ENCODE peak calls at places on chromosomes 2 and 18, in four cellular contexts. One of them, this sample, is unnamed.

GRCh38 chr2:184765048-184765881 is 166.9 kb downstream of the ZNF804A start:
- DNase-seq in fibroblast of lung: no peak
- DNase-seq in mammary epithelial cell: no peak
- DNase-seq in upper lobe of right lung: no peak
- DNase-seq in this sample: no peak

GRCh38 chr2:81266106-81266505 is 961.6 kb upstream of the LRRTM1 start:
- DNase-seq in fibroblast of lung: peak; percentile 4
- DNase-seq in mammary epithelial cell: no peak
- DNase-seq in upper lobe of right lung: no peak
- DNase-seq in this sample: no peak

GRCh38 chr2:86238354-86238753 is 39.1 kb downstream of the MRPL35 start:
- DNase-seq in fibroblast of lung: no peak
- DNase-seq in mammary epithelial cell: no peak
- DNase-seq in upper lobe of right lung: no peak
- DNase-seq in this sample: no peak

GRCh38 chr2:38159621-38160020 is 83.7 kb upstream of the CYP1B1 start:
- DNase-seq in fibroblast of lung: peak; percentile 43
- DNase-seq in mammary epithelial cell: no peak
- DNase-seq in upper lobe of right lung: no peak
- DNase-seq in this sample: no peak

GRCh38 chr2:136932700-136933099 is 167.4 kb downstream of the THSD7B start:
- DNase-seq in fibroblast of lung: no peak
- DNase-seq in mammary epithelial cell: peak; percentile 14
- DNase-seq in upper lobe of right lung: no peak
- DNase-seq in this sample: no peak

GRCh38 chr2:145411493-145411892 is 891.6 kb upstream of the ZEB2 start:
- DNase-seq in fibroblast of lung: no peak
- DNase-seq in mammary epithelial cell: no peak
- DNase-seq in upper lobe of right lung: no peak
- DNase-seq in this sample: no peak

GRCh38 chr2:25692737-25693445 is 19.5 kb upstream of the DTNB start:
- DNase-seq in fibroblast of lung: no peak
- DNase-seq in mammary epithelial cell: peak; percentile 34
- DNase-seq in upper lobe of right lung: peak; percentile 15
- DNase-seq in this sample: no peak

GRCh38 chr2:182866461-182867369 is at the start of gene FRZB:
- DNase-seq in fibroblast of lung: peak; percentile 76
- DNase-seq in mammary epithelial cell: peak; percentile 10
- DNase-seq in upper lobe of right lung: peak; percentile 70
- DNase-seq in this sample: peak; percentile 14

GRCh38 chr18:77061291-77061945 is 71.2 kb downstream of the MBP start:
- DNase-seq in fibroblast of lung: peak; percentile 58
- DNase-seq in mammary epithelial cell: no peak
- DNase-seq in upper lobe of right lung: no peak
- DNase-seq in this sample: no peak

GRCh38 chr2:83665894-83666293 is 793.2 kb downstream of the SUCLG1 start:
- DNase-seq in fibroblast of lung: peak; percentile 63
- DNase-seq in mammary epithelial cell: no peak
- DNase-seq in upper lobe of right lung: no peak
- DNase-seq in this sample: no peak

GRCh38 chr2:85265304-85265703 is 62.5 kb downstream of the TGOLN2 start:
- DNase-seq in fibroblast of lung: no peak
- DNase-seq in mammary epithelial cell: no peak
- DNase-seq in upper lobe of right lung: no peak
- DNase-seq in this sample: no peak

GRCh38 chr2:180676520-180676919 is 303.9 kb upstream of the UBE2E3 start:
- DNase-seq in fibroblast of lung: no peak
- DNase-seq in mammary epithelial cell: no peak
- DNase-seq in upper lobe of right lung: no peak
- DNase-seq in this sample: no peak

GRCh38 chr2:233972941-233973575 is 55.9 kb downstream of the TRPM8 start:
- DNase-seq in fibroblast of lung: no peak
- DNase-seq in mammary epithelial cell: peak; percentile 57
- DNase-seq in upper lobe of right lung: no peak
- DNase-seq in this sample: no peak

GRCh38 chr2:238690673-238690965 is 157.3 kb upstream of the TWIST2 start:
- DNase-seq in fibroblast of lung: no peak
- DNase-seq in mammary epithelial cell: no peak
- DNase-seq in upper lobe of right lung: no peak
- DNase-seq in this sample: no peak

GRCh38 chr2:151297882-151298281 is 8.4 kb upstream of the NMI start:
- DNase-seq in fibroblast of lung: no peak
- DNase-seq in mammary epithelial cell: no peak
- DNase-seq in upper lobe of right lung: no peak
- DNase-seq in this sample: no peak

GRCh38 chr18:13260927-13261471 is 42.4 kb downstream of the LDLRAD4 start:
- DNase-seq in fibroblast of lung: no peak
- DNase-seq in mammary epithelial cell: no peak
- DNase-seq in upper lobe of right lung: peak; percentile 31
- DNase-seq in this sample: no peak

GRCh38 chr2:181953773-181954537 is 31.7 kb upstream of the PPP1R1C start:
- DNase-seq in fibroblast of lung: peak; percentile 75
- DNase-seq in mammary epithelial cell: peak; percentile 28
- DNase-seq in upper lobe of right lung: peak; percentile 63
- DNase-seq in this sample: no peak

GRCh38 chr2:72999729-73000725 is 71.5 kb downstream of the SFXN5 start:
- DNase-seq in fibroblast of lung: peak; percentile 33
- DNase-seq in mammary epithelial cell: peak; percentile 48
- DNase-seq in upper lobe of right lung: no peak
- DNase-seq in this sample: peak; percentile 31

GRCh38 chr2:211816739-211817138 is 721.9 kb downstream of the ERBB4 start:
- DNase-seq in fibroblast of lung: no peak
- DNase-seq in mammary epithelial cell: no peak
- DNase-seq in upper lobe of right lung: no peak
- DNase-seq in this sample: no peak

GRCh38 chr18:31190919-31191318 is 28.3 kb upstream of the DSC1 start:
- DNase-seq in fibroblast of lung: no peak
- DNase-seq in mammary epithelial cell: peak; percentile 48
- DNase-seq in upper lobe of right lung: no peak
- DNase-seq in this sample: no peak

GRCh38 chr2:7424481-7424880 is 507.3 kb downstream of the RNF144A start:
- DNase-seq in fibroblast of lung: no peak
- DNase-seq in mammary epithelial cell: no peak
- DNase-seq in upper lobe of right lung: no peak
- DNase-seq in this sample: no peak

GRCh38 chr2:7430421-7430868 is 513.2 kb downstream of the RNF144A start:
- DNase-seq in fibroblast of lung: no peak
- DNase-seq in mammary epithelial cell: no peak
- DNase-seq in upper lobe of right lung: no peak
- DNase-seq in this sample: no peak

GRCh38 chr2:7428444-7429204 is 511.4 kb downstream of the RNF144A start:
- DNase-seq in fibroblast of lung: no peak
- DNase-seq in mammary epithelial cell: no peak
- DNase-seq in upper lobe of right lung: no peak
- DNase-seq in this sample: no peak

GRCh38 chr2:7429733-7430132 is 512.5 kb downstream of the RNF144A start:
- DNase-seq in fibroblast of lung: no peak
- DNase-seq in mammary epithelial cell: no peak
- DNase-seq in upper lobe of right lung: no peak
- DNase-seq in this sample: no peak

GRCh38 chr2:7427293-7428060 is 510.3 kb downstream of the RNF144A start:
- DNase-seq in fibroblast of lung: peak; percentile 72
- DNase-seq in mammary epithelial cell: peak; percentile 37
- DNase-seq in upper lobe of right lung: no peak
- DNase-seq in this sample: no peak
- H3K36me3 ChIP-seq in fibroblast of lung: no peaks in the 10 kb centered on the region
- H3K36me3 ChIP-seq in mammary epithelial cell: no peaks in the 10 kb centered on the region
- H3K36me3 ChIP-seq in upper lobe of right lung: no peaks in the 10 kb centered on the region
- H3K36me3 ChIP-seq in this sample: no peaks in the 10 kb centered on the region

GRCh38 chr2:196592331-196592911 is 47.1 kb upstream of the CCDC150 start:
- DNase-seq in fibroblast of lung: peak; percentile 49
- DNase-seq in mammary epithelial cell: peak; percentile 27
- DNase-seq in upper lobe of right lung: peak; percentile 66
- DNase-seq in this sample: no peak
- TF ChIP-seq CTCF in fibroblast of lung: no peak
- TF ChIP-seq CTCF in mammary epithelial cell: no peak
- TF ChIP-seq CTCF in upper lobe of right lung: no peak
- TF ChIP-seq CTCF in this sample: peak; percentile 18

DNA sequence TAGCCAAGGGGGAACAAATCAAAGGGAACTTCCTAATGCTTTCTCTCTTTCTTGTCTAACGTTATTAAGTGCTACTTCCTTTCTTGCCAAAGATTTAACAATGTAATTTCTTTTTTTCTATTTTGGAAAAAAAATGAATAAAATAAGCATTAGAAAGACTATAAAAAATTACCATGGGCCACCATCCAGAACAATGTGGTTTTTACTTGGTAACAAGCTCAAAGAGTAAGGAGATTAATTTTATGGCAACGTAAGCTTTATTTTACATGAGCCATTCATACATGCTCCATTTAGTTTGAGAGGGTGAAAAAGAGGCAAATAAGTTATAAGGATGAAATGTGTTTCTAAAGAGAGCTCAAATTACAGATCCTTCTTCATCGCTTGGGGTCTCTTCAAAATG is 40.1 kb downstream of the SERPINE2 start:
- DNase-seq in fibroblast of lung: peak; percentile 70
- DNase-seq in mammary epithelial cell: no peak
- DNase-seq in upper lobe of right lung: no peak
- DNase-seq in this sample: no peak
- H3K36me3 ChIP-seq in fibroblast of lung: peaks cover 1% of the 10 kb centered on the region
- H3K36me3 ChIP-seq in mammary epithelial cell: peaks cover 27% of the 10 kb centered on the region
- H3K36me3 ChIP-seq in upper lobe of right lung: no peaks in the 10 kb centered on the region
- H3K36me3 ChIP-seq in this sample: no peaks in the 10 kb centered on the region

GRCh38 chr2:74502720-74503505 is 3.5 kb upstream of the LBX2 start:
- DNase-seq in fibroblast of lung: peak; percentile 90
- DNase-seq in mammary epithelial cell: peak; percentile 55
- DNase-seq in upper lobe of right lung: peak; percentile 92
- DNase-seq in this sample: peak; percentile 58
- TF ChIP-seq CTCF in fibroblast of lung: peak; percentile 34
- TF ChIP-seq CTCF in mammary epithelial cell: no peak
- TF ChIP-seq CTCF in upper lobe of right lung: peak; percentile 33
- TF ChIP-seq CTCF in this sample: peak; percentile 42

GRCh38 chr18:57437782-57438668 is 2.9 kb downstream of the ONECUT2 start:
- DNase-seq in fibroblast of lung: peak; percentile 15
- DNase-seq in mammary epithelial cell: peak; percentile 62
- DNase-seq in upper lobe of right lung: no peak
- DNase-seq in this sample: no peak

GRCh38 chr18:57439617-57439975 is 4.4 kb downstream of the ONECUT2 start:
- DNase-seq in fibroblast of lung: no peak
- DNase-seq in mammary epithelial cell: no peak
- DNase-seq in upper lobe of right lung: no peak
- DNase-seq in this sample: no peak

GRCh38 chr18:57437433-57437781 is 2.2 kb downstream of the ONECUT2 start:
- DNase-seq in fibroblast of lung: no peak
- DNase-seq in mammary epithelial cell: no peak
- DNase-seq in upper lobe of right lung: no peak
- DNase-seq in this sample: no peak

GRCh38 chr18:57439985-57440330 is 4.8 kb downstream of the ONECUT2 start:
- DNase-seq in fibroblast of lung: no peak
- DNase-seq in mammary epithelial cell: no peak
- DNase-seq in upper lobe of right lung: no peak
- DNase-seq in this sample: no peak

GRCh38 chr18:57438669-57439616 is 3.8 kb downstream of the ONECUT2 start:
- DNase-seq in fibroblast of lung: no peak
- DNase-seq in mammary epithelial cell: no peak
- DNase-seq in upper lobe of right lung: no peak
- DNase-seq in this sample: no peak
- H3K36me3 ChIP-seq in fibroblast of lung: no peaks in the 10 kb centered on the region
- H3K36me3 ChIP-seq in mammary epithelial cell: no peaks in the 10 kb centered on the region
- H3K36me3 ChIP-seq in upper lobe of right lung: no peaks in the 10 kb centered on the region
- H3K36me3 ChIP-seq in this sample: no peaks in the 10 kb centered on the region

GRCh38 chr2:89842180-89842908 is 1150.9 kb downstream of the RPIA start:
- DNase-seq in fibroblast of lung: no peak
- DNase-seq in mammary epithelial cell: no peak
- DNase-seq in upper lobe of right lung: no peak
- DNase-seq in this sample: no peak
- TF ChIP-seq CTCF in fibroblast of lung: no peak
- TF ChIP-seq CTCF in mammary epithelial cell: no peak
- TF ChIP-seq CTCF in upper lobe of right lung: no peak
- TF ChIP-seq CTCF in this sample: no peak

GRCh38 chr2:214731008-214731407 is 78.5 kb downstream of the BARD1 start:
- DNase-seq in fibroblast of lung: no peak
- DNase-seq in mammary epithelial cell: peak; percentile 5
- DNase-seq in upper lobe of right lung: no peak
- DNase-seq in this sample: peak; percentile 12
- H3K36me3 ChIP-seq in fibroblast of lung: no peaks in the 10 kb centered on the region
- H3K36me3 ChIP-seq in mammary epithelial cell: peaks cover 20% of the 10 kb centered on the region
- H3K36me3 ChIP-seq in upper lobe of right lung: peaks cover 17% of the 10 kb centered on the region
- H3K36me3 ChIP-seq in this sample: no peaks in the 10 kb centered on the region

GRCh38 chr2:105399207-105399861 is 483 bp upstream of the FHL2 start:
- DNase-seq in fibroblast of lung: no peak
- DNase-seq in mammary epithelial cell: no peak
- DNase-seq in upper lobe of right lung: no peak
- DNase-seq in this sample: no peak
- TF ChIP-seq CTCF in fibroblast of lung: no peak
- TF ChIP-seq CTCF in mammary epithelial cell: no peak
- TF ChIP-seq CTCF in upper lobe of right lung: no peak
- TF ChIP-seq CTCF in this sample: no peak

GRCh38 chr2:237149425-237149824 is 63.7 kb downstream of the COPS8 start:
- DNase-seq in fibroblast of lung: no peak
- DNase-seq in mammary epithelial cell: no peak
- DNase-seq in upper lobe of right lung: peak; percentile 71
- DNase-seq in this sample: no peak
- H3K36me3 ChIP-seq in fibroblast of lung: no peaks in the 10 kb centered on the region
- H3K36me3 ChIP-seq in mammary epithelial cell: no peaks in the 10 kb centered on the region
- H3K36me3 ChIP-seq in upper lobe of right lung: no peaks in the 10 kb centered on the region
- H3K36me3 ChIP-seq in this sample: no peaks in the 10 kb centered on the region

This sample was measured in kidney epithelial cell.